ENCODE peak calls at places on chromosomes 4 and X, in nine cellular contexts. G is upper lobe of left lung, E is HCT116, H is stomach, S is A549, Z is tibial nerve, N is right lobe of liver, M is sigmoid colon, I is HepG2. K is an unnamed sample.
A peak's percentile ranks its signal among the peaks of the same experiment; 100 is the strongest.

GRCh38 chrX:13894888-13895564 is 78.1 kb upstream of the GPM6B start:
- DNase-seq in M (no peak), I (no peak), E (no peak), H (no peak), S (no peak), N (no peak), Z (no peak), G (no peak), K (no peak)

GRCh38 chrX:103513476-103514108 is 5.7 kb downstream of the RAB40A start:
- DNase-seq in N (no peak), I (no peak), M (no peak), E (no peak), H (no peak), G (no peak), Z (no peak), S (peak; percentile 5), K (no peak)

GRCh38 chrX:19889582-19890342 is 2.4 kb upstream of the SH3KBP1 start:
- DNase-seq in E (peak; percentile 37), H (no peak), N (no peak), S (peak; percentile 84), Z (no peak), M (no peak), I (peak; percentile 88), G (no peak), K (no peak)

GRCh38 chr4:152679414-152680281 is at the start of gene TMEM154:
- DNase-seq in Z (peak; percentile 23), G (peak; percentile 90), S (peak; percentile 1), I (no peak), E (no peak), M (peak; percentile 72), N (peak; percentile 75), H (peak; percentile 67), K (peak; percentile 91)

GRCh38 chr4:65296246-65296645 is 374.0 kb downstream of the EPHA5 start:
- DNase-seq in I (no peak), Z (no peak), M (no peak), N (no peak), H (no peak), G (no peak), S (no peak), E (no peak), K (no peak)

GRCh38 chr4:48184891-48185290 is 50.8 kb upstream of the TXK start:
- DNase-seq in Z (no peak), I (no peak), N (no peak), E (no peak), G (no peak), M (no peak), S (no peak), H (no peak), K (no peak)

GRCh38 chr4:122963222-122963621 is 40.8 kb upstream of the NUDT6 start:
- DNase-seq in I (no peak), N (no peak), E (no peak), M (no peak), G (no peak), Z (no peak), H (no peak), S (no peak), K (no peak)

GRCh38 chr4:3706111-3706511 is 60.1 kb upstream of the ADRA2C start:
- DNase-seq in M (no peak), S (no peak), H (no peak), E (no peak), G (no peak), Z (no peak), N (no peak), I (no peak), K (no peak)

GRCh38 chr4:78362310-78362709 is 189.3 kb upstream of the ANXA3 start:
- DNase-seq in S (no peak), N (no peak), E (no peak), G (no peak), H (no peak), I (no peak), Z (no peak), M (no peak), K (no peak)

GRCh38 chr4:76016383-76016782 is 6.9 kb downstream of the CXCL10 start:
- DNase-seq in G (no peak), Z (no peak), N (no peak), E (no peak), M (no peak), S (no peak), I (no peak), H (no peak), K (no peak)

GRCh38 chr4:2251073-2251794 is 9.3 kb upstream of the HAUS3 start:
- DNase-seq in S (no peak), G (peak; percentile 70), Z (peak; percentile 8), I (no peak), E (no peak), N (peak; percentile 48), H (peak; percentile 17), M (peak; percentile 62), K (peak; percentile 12)

GRCh38 chrX:68699960-68700746 is 52.7 kb downstream of the STARD8 start:
- DNase-seq in Z (no peak), S (no peak), I (no peak), E (no peak), H (no peak), M (no peak), N (no peak), G (no peak), K (no peak)

GRCh38 chr4:111268769-111269414 is 646.0 kb upstream of the PITX2 start:
- DNase-seq in S (no peak), G (no peak), N (no peak), I (no peak), H (no peak), E (no peak), Z (no peak), M (no peak), K (no peak)

GRCh38 chr4:3065551-3065950 is 8.8 kb downstream of the HTT-AS start:
- DNase-seq in M (no peak), Z (no peak), H (no peak), G (no peak), I (no peak), S (no peak), E (no peak), N (no peak), K (no peak)

GRCh38 chr4:110224812-110225211 is 26.4 kb upstream of the ELOVL6 start:
- DNase-seq in I (no peak), S (no peak), E (no peak), N (no peak), H (no peak), G (no peak), M (no peak), Z (no peak), K (no peak)

DNA sequence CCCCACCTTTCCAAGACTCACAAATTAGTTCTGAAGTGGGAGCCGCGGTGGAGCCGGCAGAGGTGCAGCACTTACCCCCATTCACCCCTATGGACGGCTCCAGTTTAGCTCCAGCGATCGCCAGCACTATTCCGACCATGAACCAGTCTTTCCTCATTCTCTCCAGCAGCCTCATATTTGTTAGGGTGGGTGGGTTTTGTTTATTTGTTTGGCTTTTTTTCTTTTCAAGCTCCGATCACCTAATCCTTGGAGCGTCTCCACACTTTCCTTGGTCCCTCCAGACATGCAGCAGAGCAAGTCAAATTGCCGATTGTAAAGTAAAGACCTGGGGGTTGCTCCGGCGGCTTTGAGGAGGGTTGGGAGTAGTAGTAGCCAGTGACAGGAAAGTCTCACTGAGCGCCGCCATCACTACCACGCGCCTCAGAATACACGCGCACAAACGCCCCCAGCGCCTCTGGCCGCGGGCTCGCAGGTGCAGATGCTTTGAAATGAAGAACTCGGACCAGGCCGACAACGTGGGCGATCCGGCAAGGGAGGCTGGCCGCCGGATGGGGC is at the start of gene SLC10A7:
- DNase-seq in G (peak; percentile 92), E (peak; percentile 46), S (peak; percentile 55), N (peak; percentile 80), H (peak; percentile 75), M (peak; percentile 84), Z (peak; percentile 40), I (peak; percentile 58), K (peak; percentile 50)
- TF ChIP-seq POLR2A in G (no peak), E (peak; percentile 38), S (no peak), N (no peak), H (no peak), M (no peak), Z (no peak), I (no peak), K (no peak)

DNA sequence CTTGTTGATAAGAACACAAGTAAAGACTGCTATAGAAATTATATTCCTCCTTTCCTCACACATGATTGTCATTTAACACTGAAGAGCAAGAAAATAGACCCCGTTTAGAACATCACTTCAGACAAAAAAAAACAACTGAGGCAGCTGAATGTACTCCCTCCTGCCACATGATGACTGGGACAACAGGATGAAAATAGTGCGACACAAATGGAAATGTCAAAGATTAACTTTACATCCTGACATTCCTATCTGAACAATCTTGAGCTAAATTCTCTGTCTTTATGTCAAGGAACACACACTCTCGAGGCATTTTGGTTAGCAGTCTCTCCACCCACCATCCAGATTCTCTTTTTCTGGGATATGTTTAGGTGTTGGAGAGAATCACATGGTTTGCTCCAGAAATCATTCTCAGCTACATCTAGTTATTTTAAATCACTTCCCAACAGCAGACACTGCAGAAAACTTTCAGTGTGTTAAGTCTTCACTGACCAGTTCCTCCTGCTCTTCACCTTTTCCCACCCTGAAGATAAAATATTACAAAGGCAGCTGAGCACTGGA is 16.3 kb upstream of the KCNIP4 start:
- DNase-seq in S (no peak), Z (no peak), M (no peak), H (no peak), N (no peak), G (no peak), E (no peak), I (no peak), K (no peak)
- H3K4me3 ChIP-seq in S (no peak overlapping the region), Z (no peak overlapping the region), M (no peak overlapping the region), H (no peak overlapping the region), N (no peak overlapping the region), G (no peak overlapping the region), E (no peak overlapping the region), I (no peak overlapping the region), K (no peak overlapping the region)

GRCh38 chrX:51894697-51895336 is 1.4 kb downstream of the MAGED1 start:
- DNase-seq in E (no peak), I (no peak), H (no peak), S (no peak), M (peak; percentile 68), N (peak; percentile 54), G (peak; percentile 51), Z (no peak), K (no peak)

GRCh38 chrX:51891245-51891644 is 2.2 kb upstream of the MAGED1 start:
- DNase-seq in S (no peak), I (no peak), Z (no peak), M (no peak), E (no peak), N (no peak), G (no peak), H (no peak), K (no peak)

GRCh38 chrX:51893931-51894696 is 691 bp downstream of the MAGED1 start:
- DNase-seq in Z (no peak), H (no peak), I (no peak), E (no peak), S (peak; percentile 7), N (no peak), G (no peak), M (peak; percentile 69), K (no peak)

GRCh38 chrX:51891821-51892551 is 1.4 kb upstream of the MAGED1 start:
- DNase-seq in M (peak; percentile 74), I (no peak), N (no peak), H (no peak), G (no peak), Z (peak; percentile 24), E (no peak), S (no peak), K (peak; percentile 61)

GRCh38 chrX:51892921-51893745 is at the start of gene MAGED1:
- DNase-seq in G (peak; percentile 92), N (peak; percentile 91), I (peak; percentile 90), S (peak; percentile 96), H (peak; percentile 89), E (no peak), Z (peak; percentile 68), M (peak; percentile 95), K (peak; percentile 82)
- TF ChIP-seq POLR2A in G (peak; percentile 73), N (peak; percentile 76), I (peak; percentile 94), S (peak; percentile 88), H (no peak), E (no peak), Z (peak; percentile 36), M (peak; percentile 59), K (no peak)

GRCh38 chrX:43971966-43972961 is 926 bp downstream of the NDP start:
- DNase-seq in M (no peak), I (no peak), S (no peak), H (no peak), N (no peak), G (no peak), Z (no peak), E (no peak), K (no peak)
- H3K4me3 ChIP-seq in M (peak overlapping the region; percentile 36), I (no peak overlapping the region), S (no peak overlapping the region), H (peak overlapping the region; percentile 35), N (no peak overlapping the region), G (no peak overlapping the region), Z (peak overlapping the region; percentile 11), E (no peak overlapping the region), K (no peak overlapping the region)